ENCODE peak calls at places on chromosomes 7 and 10, in four cellular contexts. One of them, this sample, is unnamed.

GRCh38 chr10:31121074-31121685 is 89.5 kb upstream of the ZNF438 start:
- DNase-seq in WERI-Rb-1: no peak
- DNase-seq in B cell: no peak
- DNase-seq in left cardiac atrium: no peak
- DNase-seq in this sample: no peak

GRCh38 chr10:43044444-43045245 is 32.2 kb upstream of the RET start:
- DNase-seq in B cell: peak; percentile 7
- DNase-seq in left cardiac atrium: peak; percentile 13
- DNase-seq in WERI-Rb-1: no peak
- DNase-seq in this sample: no peak

GRCh38 chr10:67925449-67926005 is 41.1 kb downstream of the SIRT1 start:
- DNase-seq in left cardiac atrium: no peak
- DNase-seq in WERI-Rb-1: no peak
- DNase-seq in B cell: no peak
- DNase-seq in this sample: no peak

GRCh38 chr10:11547111-11547625 is 64.3 kb downstream of the USP6NL start:
- DNase-seq in left cardiac atrium: no peak
- DNase-seq in B cell: no peak
- DNase-seq in WERI-Rb-1: no peak
- DNase-seq in this sample: peak; percentile 54

GRCh38 chr10:96955733-96956132 is 123.6 kb downstream of the LCOR start:
- DNase-seq in B cell: no peak
- DNase-seq in left cardiac atrium: no peak
- DNase-seq in WERI-Rb-1: no peak
- DNase-seq in this sample: no peak

GRCh38 chr10:46282460-46283216 is 4.2 kb upstream of the ANTXRL start:
- DNase-seq in left cardiac atrium: peak; percentile 88
- DNase-seq in WERI-Rb-1: peak; percentile 91
- DNase-seq in B cell: no peak
- DNase-seq in this sample: no peak

GRCh38 chr10:132104471-132105301 is 38.9 kb downstream of the JAKMIP3 start:
- DNase-seq in WERI-Rb-1: no peak
- DNase-seq in left cardiac atrium: peak; percentile 14
- DNase-seq in B cell: no peak
- DNase-seq in this sample: no peak

GRCh38 chr10:21740989-21741388 is 207.0 kb downstream of the MLLT10 start:
- DNase-seq in WERI-Rb-1: no peak
- DNase-seq in left cardiac atrium: no peak
- DNase-seq in B cell: no peak
- DNase-seq in this sample: no peak

GRCh38 chr10:5666324-5667220 is at the start of gene ASB13:
- DNase-seq in WERI-Rb-1: peak; percentile 50
- DNase-seq in B cell: no peak
- DNase-seq in left cardiac atrium: peak; percentile 86
- DNase-seq in this sample: no peak

GRCh38 chr10:69426376-69426727 is 9.6 kb upstream of the TACR2 start:
- DNase-seq in B cell: no peak
- DNase-seq in WERI-Rb-1: no peak
- DNase-seq in left cardiac atrium: no peak
- DNase-seq in this sample: no peak

GRCh38 chr7:29035044-29035740 is 77.1 kb upstream of the TRIL start:
- DNase-seq in WERI-Rb-1: no peak
- DNase-seq in B cell: no peak
- DNase-seq in left cardiac atrium: no peak
- DNase-seq in this sample: peak; percentile 22

GRCh38 chr7:95718556-95719410 is 53.6 kb upstream of the DYNC1I1 start:
- DNase-seq in WERI-Rb-1: no peak
- DNase-seq in left cardiac atrium: no peak
- DNase-seq in B cell: no peak
- DNase-seq in this sample: no peak

GRCh38 chr7:51249991-51250390 is 66.6 kb downstream of the COBL start:
- DNase-seq in WERI-Rb-1: no peak
- DNase-seq in left cardiac atrium: no peak
- DNase-seq in B cell: peak; percentile 10
- DNase-seq in this sample: no peak

GRCh38 chr7:90692396-90692795 is 96.3 kb downstream of the CDK14 start:
- DNase-seq in WERI-Rb-1: no peak
- DNase-seq in left cardiac atrium: no peak
- DNase-seq in B cell: no peak
- DNase-seq in this sample: no peak

GRCh38 chr10:119409906-119410305 is 132.6 kb downstream of the RGS10 start:
- DNase-seq in B cell: no peak
- DNase-seq in left cardiac atrium: peak; percentile 89
- DNase-seq in WERI-Rb-1: no peak
- DNase-seq in this sample: no peak

GRCh38 chr10:75103881-75104686 is 7.4 kb upstream of the SAMD8 start:
- DNase-seq in WERI-Rb-1: peak; percentile 48
- DNase-seq in left cardiac atrium: no peak
- DNase-seq in B cell: no peak
- DNase-seq in this sample: no peak

GRCh38 chr7:69269756-69270155 is 328.5 kb upstream of the AUTS2 start:
- DNase-seq in B cell: no peak
- DNase-seq in left cardiac atrium: no peak
- DNase-seq in WERI-Rb-1: no peak
- DNase-seq in this sample: no peak